ENCODE peak calls at places on chromosome 11, in nine cellular contexts. O is cardiac fibroblast; B is GM10248; U is sigmoid colon; G is A549; L is activated CD8-positive, alpha-beta T cell treated with anti-CD3 and anti-CD28 coated beads for 36 hours; Q is fibroblast of lung; I is neural crest cell; M is right atrium auricular region. X is an unnamed sample.

GRCh38 chr11:109229682-109230081 is 192.3 kb upstream of the C11orf87 start:
- DNase-seq in O (no peak), B (no peak), U (no peak), G (no peak), L (no peak), Q (peak), I (no peak), M (no peak), X (peak)

GRCh38 chr11:85821636-85822035 is 10.7 kb upstream of the SYTL2 start:
- DNase-seq in O (no peak), B (no peak), U (no peak), G (peak), L (peak), Q (peak), I (no peak), M (no peak), X (peak)

GRCh38 chr11:29184939-29185890 is 831.6 kb downstream of the KCNA4 start:
- DNase-seq in O (peak), B (no peak), U (no peak), G (peak), L (no peak), Q (peak), I (no peak), M (no peak), X (peak)

GRCh38 chr11:67267188-67268035 is 1.1 kb downstream of the GRK2 start:
- DNase-seq in O (no peak), B (no peak), U (peak), G (no peak), L (peak), Q (no peak), I (no peak), M (no peak), X (no peak)

GRCh38 chr11:41950470-41951143 is 491.2 kb upstream of the LRRC4C start:
- DNase-seq in O (no peak), B (no peak), U (no peak), G (no peak), L (no peak), Q (no peak), I (no peak), M (no peak), X (no peak)

GRCh38 chr11:84671325-84672019 is 955.7 kb downstream of the DLG2 start:
- DNase-seq in O (no peak), B (no peak), U (no peak), G (peak), L (no peak), Q (no peak), I (no peak), M (no peak), X (no peak)

GRCh38 chr11:78808903-78809302 is 234.2 kb upstream of the NARS2 start:
- DNase-seq in O (no peak), B (no peak), U (peak), G (no peak), L (no peak), Q (no peak), I (no peak), M (no peak), X (no peak)

GRCh38 chr11:119880873-119881272 is 151.9 kb upstream of the NECTIN1 start:
- DNase-seq in O (no peak), B (no peak), U (no peak), G (no peak), L (no peak), Q (no peak), I (no peak), M (no peak), X (no peak)

GRCh38 chr11:114060402-114061052 is 1.0 kb downstream of the ZBTB16 start:
- DNase-seq in O (no peak), B (no peak), U (peak), G (no peak), L (peak), Q (peak), I (peak), M (no peak), X (no peak)

DNA sequence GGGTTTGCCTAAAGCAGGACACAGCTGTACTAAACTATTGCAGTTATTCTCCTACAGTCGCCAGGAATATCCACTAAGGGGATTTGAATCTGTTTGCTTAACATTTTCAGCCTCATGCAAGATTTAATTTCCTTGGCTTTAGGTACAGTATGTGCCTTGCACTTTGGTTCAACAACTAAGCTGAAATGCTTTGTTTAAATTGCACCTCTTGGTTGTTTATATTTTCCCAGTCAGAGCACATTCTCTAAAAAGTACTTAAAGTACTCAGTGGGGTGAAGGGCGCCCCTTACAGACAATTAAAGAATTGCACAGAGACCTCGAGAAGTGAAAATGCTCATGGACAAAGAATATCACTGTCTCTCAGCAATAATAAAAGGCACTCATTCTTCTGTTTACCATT is 107.8 kb upstream of the MTNR1B start:
- DNase-seq in O (no peak), B (no peak), U (no peak), G (no peak), L (no peak), Q (no peak), I (no peak), M (no peak), X (no peak)
- TF ChIP-seq CTCF in O (no peak), B (no peak), U (no peak), G (no peak), L (no peak), Q (peak), I (peak), M (peak), X (no peak)

DNA sequence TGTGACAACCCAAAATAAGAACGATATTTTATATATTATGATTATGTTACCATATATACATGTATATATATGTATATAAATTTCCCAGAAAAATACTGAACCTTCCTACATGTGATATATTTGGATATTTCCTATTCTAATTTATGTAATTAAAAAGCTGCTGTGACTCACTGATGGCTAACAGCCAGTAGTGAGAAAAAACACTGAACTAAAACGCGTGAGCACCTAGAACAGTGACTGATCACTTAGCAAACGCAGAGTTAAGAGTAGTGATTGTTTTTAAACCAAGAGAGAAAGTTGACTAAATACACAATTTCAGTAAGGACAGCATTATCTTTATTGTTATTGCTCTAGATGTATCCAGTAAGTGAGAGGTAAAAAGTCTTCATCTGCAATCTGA is 213.8 kb downstream of the TMEM135 start:
- DNase-seq in O (no peak), B (no peak), U (no peak), G (no peak), L (no peak), Q (no peak), I (no peak), M (no peak), X (no peak)
- TF ChIP-seq CTCF in O (no peak), B (no peak), U (no peak), G (no peak), L (no peak), Q (no peak), I (no peak), M (no peak), X (no peak)

GRCh38 chr11:25838918-25839611 is 492.9 kb upstream of the ANO3 start:
- DNase-seq in O (no peak), B (no peak), U (no peak), G (no peak), L (no peak), Q (no peak), I (no peak), M (no peak), X (no peak)
- TF ChIP-seq CTCF in O (no peak), B (no peak), U (no peak), G (no peak), L (no peak), Q (no peak), I (peak), M (no peak), X (no peak)

GRCh38 chr11:17786824-17787525 is 52.4 kb downstream of the KCNC1 start:
- DNase-seq in O (peak), B (no peak), U (peak), G (no peak), L (no peak), Q (peak), I (no peak), M (no peak), X (peak)
- TF ChIP-seq CTCF in O (no peak), B (no peak), U (no peak), G (no peak), L (no peak), Q (peak), I (no peak), M (no peak), X (no peak)

GRCh38 chr11:46827995-46828394 is 18.1 kb downstream of the CKAP5 start:
- DNase-seq in O (peak), B (no peak), U (no peak), G (no peak), L (no peak), Q (no peak), I (no peak), M (no peak), X (no peak)

GRCh38 chr11:46826310-46827044 is 19.6 kb downstream of the CKAP5 start:
- DNase-seq in O (peak), B (peak), U (peak), G (peak), L (peak), Q (peak), I (peak), M (peak), X (peak)
- TF ChIP-seq CTCF in O (no peak), B (no peak), U (no peak), G (no peak), L (no peak), Q (no peak), I (no peak), M (peak), X (no peak)

DNA sequence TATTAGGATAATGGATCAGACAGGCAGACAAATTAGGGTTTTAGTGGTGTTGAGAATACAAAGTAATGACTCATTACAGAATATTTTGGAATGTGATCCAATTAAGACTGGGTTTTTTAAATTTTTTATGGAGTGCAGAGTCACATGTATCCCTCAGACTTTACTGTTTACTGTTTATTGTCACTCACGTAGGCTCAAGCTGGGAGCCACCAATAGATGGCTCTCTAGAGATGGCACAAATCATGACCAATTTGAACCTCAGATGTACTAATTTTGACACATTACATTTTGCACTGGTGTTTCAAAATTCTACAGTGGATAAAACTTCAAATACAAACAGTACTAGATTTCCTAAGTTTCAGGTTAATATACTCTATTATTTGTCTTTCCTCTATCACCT is 53.6 kb upstream of the ANO3 start:
- DNase-seq in O (no peak), B (no peak), U (no peak), G (no peak), L (no peak), Q (no peak), I (no peak), M (no peak), X (no peak)
- TF ChIP-seq CTCF in O (no peak), B (peak), U (no peak), G (no peak), L (no peak), Q (no peak), I (no peak), M (no peak), X (peak)

GRCh38 chr11:26909429-26910009 is 84.4 kb upstream of the FIBIN start:
- DNase-seq in O (no peak), B (no peak), U (no peak), G (no peak), L (no peak), Q (no peak), I (no peak), M (no peak), X (no peak)

GRCh38 chr11:26901162-26901561 is 92.8 kb upstream of the FIBIN start:
- DNase-seq in O (peak), B (no peak), U (peak), G (no peak), L (no peak), Q (peak), I (no peak), M (no peak), X (no peak)

GRCh38 chr11:26904114-26904513 is 89.8 kb upstream of the FIBIN start:
- DNase-seq in O (no peak), B (no peak), U (no peak), G (no peak), L (no peak), Q (no peak), I (no peak), M (no peak), X (no peak)

GRCh38 chr11:26904801-26905200 is 89.1 kb upstream of the FIBIN start:
- DNase-seq in O (no peak), B (no peak), U (no peak), G (no peak), L (no peak), Q (no peak), I (no peak), M (no peak), X (no peak)

GRCh38 chr11:26905368-26905767 is 88.5 kb upstream of the FIBIN start:
- DNase-seq in O (peak), B (no peak), U (no peak), G (no peak), L (no peak), Q (peak), I (no peak), M (no peak), X (peak)
- TF ChIP-seq CTCF in O (no peak), B (no peak), U (no peak), G (no peak), L (no peak), Q (no peak), I (no peak), M (no peak), X (no peak)

X was measured in HFFc6.